ENCODE peak calls at places on chromosomes 1 and 21, in six cellular contexts. One of them, this sample, is unnamed.

GRCh38 chr1:84996846-84997666 is at the start of gene MCOLN2:
- DNase-seq in GM13977: peak
- DNase-seq in T1000: peak
- DNase-seq in NCI-H2171 treated with DMSO at 0.1 percent for 48 hours: peak
- DNase-seq in adrenal gland: peak
- DNase-seq in uterus: no peak
- DNase-seq in this sample: no peak

GRCh38 chr1:228445867-228446584 is 29.4 kb upstream of the TRIM17 start:
- DNase-seq in GM13977: peak
- DNase-seq in T1000: no peak
- DNase-seq in NCI-H2171 treated with DMSO at 0.1 percent for 48 hours: no peak
- DNase-seq in adrenal gland: no peak
- DNase-seq in uterus: no peak
- DNase-seq in this sample: peak

GRCh38 chr1:39102537-39103320 is 76.6 kb downstream of the NDUFS5 start:
- DNase-seq in GM13977: peak
- DNase-seq in T1000: peak
- DNase-seq in NCI-H2171 treated with DMSO at 0.1 percent for 48 hours: peak
- DNase-seq in adrenal gland: peak
- DNase-seq in uterus: peak
- DNase-seq in this sample: peak

GRCh38 chr1:208000504-208000903 is 89.6 kb upstream of the CD34 start:
- DNase-seq in GM13977: no peak
- DNase-seq in T1000: no peak
- DNase-seq in NCI-H2171 treated with DMSO at 0.1 percent for 48 hours: no peak
- DNase-seq in adrenal gland: no peak
- DNase-seq in uterus: no peak
- DNase-seq in this sample: no peak

GRCh38 chr1:64875101-64875500 is 91.2 kb downstream of the JAK1 start:
- DNase-seq in GM13977: no peak
- DNase-seq in T1000: no peak
- DNase-seq in NCI-H2171 treated with DMSO at 0.1 percent for 48 hours: no peak
- DNase-seq in adrenal gland: no peak
- DNase-seq in uterus: no peak
- DNase-seq in this sample: no peak

GRCh38 chr1:21362096-21362495 is 71.8 kb upstream of the ECE1 start:
- DNase-seq in GM13977: no peak
- DNase-seq in T1000: no peak
- DNase-seq in NCI-H2171 treated with DMSO at 0.1 percent for 48 hours: no peak
- DNase-seq in adrenal gland: no peak
- DNase-seq in uterus: no peak
- DNase-seq in this sample: no peak

GRCh38 chr1:156638189-156638588 is 3.7 kb upstream of the BCAN start:
- DNase-seq in GM13977: no peak
- DNase-seq in T1000: no peak
- DNase-seq in NCI-H2171 treated with DMSO at 0.1 percent for 48 hours: no peak
- DNase-seq in adrenal gland: no peak
- DNase-seq in uterus: no peak
- DNase-seq in this sample: no peak

GRCh38 chr21:24658926-24659325 is 948.4 kb downstream of the MRPL39 start:
- DNase-seq in GM13977: no peak
- DNase-seq in T1000: no peak
- DNase-seq in NCI-H2171 treated with DMSO at 0.1 percent for 48 hours: no peak
- DNase-seq in adrenal gland: no peak
- DNase-seq in uterus: no peak
- DNase-seq in this sample: no peak

GRCh38 chr21:29117372-29117955 is 13.0 kb upstream of the MAP3K7CL start:
- DNase-seq in GM13977: peak
- DNase-seq in T1000: no peak
- DNase-seq in NCI-H2171 treated with DMSO at 0.1 percent for 48 hours: no peak
- DNase-seq in adrenal gland: no peak
- DNase-seq in uterus: no peak
- DNase-seq in this sample: no peak

GRCh38 chr1:168583571-168583970 is 7.2 kb downstream of the XCL1 start:
- DNase-seq in GM13977: no peak
- DNase-seq in T1000: no peak
- DNase-seq in NCI-H2171 treated with DMSO at 0.1 percent for 48 hours: no peak
- DNase-seq in adrenal gland: no peak
- DNase-seq in uterus: no peak
- DNase-seq in this sample: no peak

GRCh38 chr1:201251851-201252430 is 31.4 kb upstream of the PKP1 start:
- DNase-seq in GM13977: no peak
- DNase-seq in T1000: no peak
- DNase-seq in NCI-H2171 treated with DMSO at 0.1 percent for 48 hours: no peak
- DNase-seq in adrenal gland: no peak
- DNase-seq in uterus: no peak
- DNase-seq in this sample: no peak

GRCh38 chr1:221865808-221866207 is 123.9 kb upstream of the DUSP10 start:
- DNase-seq in GM13977: no peak
- DNase-seq in T1000: no peak
- DNase-seq in NCI-H2171 treated with DMSO at 0.1 percent for 48 hours: no peak
- DNase-seq in adrenal gland: no peak
- DNase-seq in uterus: no peak
- DNase-seq in this sample: no peak

GRCh38 chr1:171488190-171488929 is 3.0 kb downstream of the PRRC2C start:
- DNase-seq in GM13977: no peak
- DNase-seq in T1000: no peak
- DNase-seq in NCI-H2171 treated with DMSO at 0.1 percent for 48 hours: no peak
- DNase-seq in adrenal gland: no peak
- DNase-seq in uterus: no peak
- DNase-seq in this sample: no peak

GRCh38 chr1:173573596-173573995 is 29.3 kb downstream of the SLC9C2 start:
- DNase-seq in GM13977: no peak
- DNase-seq in T1000: no peak
- DNase-seq in NCI-H2171 treated with DMSO at 0.1 percent for 48 hours: no peak
- DNase-seq in adrenal gland: no peak
- DNase-seq in uterus: no peak
- DNase-seq in this sample: no peak

GRCh38 chr1:242454262-242455051 is 70.0 kb downstream of the PLD5 start:
- DNase-seq in GM13977: peak
- DNase-seq in T1000: no peak
- DNase-seq in NCI-H2171 treated with DMSO at 0.1 percent for 48 hours: peak
- DNase-seq in adrenal gland: peak
- DNase-seq in uterus: no peak
- DNase-seq in this sample: peak

GRCh38 chr1:37890378-37891014 is 31.1 kb upstream of the MTF1 start:
- DNase-seq in GM13977: peak
- DNase-seq in T1000: no peak
- DNase-seq in NCI-H2171 treated with DMSO at 0.1 percent for 48 hours: peak
- DNase-seq in adrenal gland: no peak
- DNase-seq in uterus: no peak
- DNase-seq in this sample: peak

GRCh38 chr1:26530898-26531598 is 1.5 kb downstream of the RPS6KA1 start:
- DNase-seq in GM13977: peak
- DNase-seq in T1000: peak
- DNase-seq in NCI-H2171 treated with DMSO at 0.1 percent for 48 hours: peak
- DNase-seq in adrenal gland: peak
- DNase-seq in uterus: no peak
- DNase-seq in this sample: peak

GRCh38 chr21:33380483-33380998 is 22.7 kb upstream of the IFNGR2 start:
- DNase-seq in GM13977: peak
- DNase-seq in T1000: peak
- DNase-seq in NCI-H2171 treated with DMSO at 0.1 percent for 48 hours: no peak
- DNase-seq in adrenal gland: peak
- DNase-seq in uterus: peak
- DNase-seq in this sample: peak

GRCh38 chr1:239386453-239387303 is at the start of gene CHRM3:
- DNase-seq in GM13977: no peak
- DNase-seq in T1000: peak
- DNase-seq in NCI-H2171 treated with DMSO at 0.1 percent for 48 hours: no peak
- DNase-seq in adrenal gland: peak
- DNase-seq in uterus: peak
- DNase-seq in this sample: no peak

GRCh38 chr1:143667730-143668129 is 304.1 kb downstream of the FAM72C start:
- DNase-seq in GM13977: no peak
- DNase-seq in T1000: no peak
- DNase-seq in NCI-H2171 treated with DMSO at 0.1 percent for 48 hours: no peak
- DNase-seq in adrenal gland: no peak
- DNase-seq in uterus: no peak
- DNase-seq in this sample: no peak

GRCh38 chr1:54161495-54162168 is 8.8 kb upstream of the CDCP2 start:
- DNase-seq in GM13977: no peak
- DNase-seq in T1000: no peak
- DNase-seq in NCI-H2171 treated with DMSO at 0.1 percent for 48 hours: no peak
- DNase-seq in adrenal gland: no peak
- DNase-seq in uterus: no peak
- DNase-seq in this sample: no peak

GRCh38 chr21:44364151-44365053 is 11.0 kb downstream of the TRPM2 start:
- DNase-seq in GM13977: no peak
- DNase-seq in T1000: no peak
- DNase-seq in NCI-H2171 treated with DMSO at 0.1 percent for 48 hours: no peak
- DNase-seq in adrenal gland: no peak
- DNase-seq in uterus: peak
- DNase-seq in this sample: no peak

This sample was measured in PC-9.